ENCODE peak calls at places on chromosomes 11 and 22, in seven cellular contexts. M is brain microvascular endothelial cell, N is fibroblast of lung, L is GM23338, O is heart right ventricle, P is prostate gland, S is left ventricle myocardium inferior. B is an unnamed sample.

GRCh38 chr11:12410006-12410728 is 32.8 kb downstream of the PARVA start:
- DNase-seq in L (peak), N (peak), P (no peak), M (no peak), O (no peak), S (no peak), B (peak)

GRCh38 chr11:78432058-78432515 is 14.5 kb upstream of the GAB2 start:
- DNase-seq in P (no peak), L (peak), O (no peak), S (no peak), N (peak), M (no peak), B (peak)

GRCh38 chr11:1397862-1398505 is 8.2 kb downstream of the BRSK2 start:
- DNase-seq in O (no peak), S (no peak), L (no peak), P (no peak), N (no peak), M (no peak), B (no peak)

GRCh38 chr11:1162498-1163311 is 5.0 kb downstream of the MUC5AC start:
- DNase-seq in P (no peak), M (no peak), O (no peak), N (no peak), L (no peak), S (no peak), B (no peak)

GRCh38 chr11:64675417-64676252 is 47.4 kb downstream of the NRXN2 start:
- DNase-seq in N (peak), O (peak), L (no peak), P (no peak), M (peak), S (peak), B (peak)

GRCh38 chr11:12200359-12201015 is 90.1 kb downstream of the MICAL2 start:
- DNase-seq in P (peak), M (peak), O (peak), S (peak), N (peak), L (no peak), B (no peak)

GRCh38 chr22:11042116-11042515 is 4485.9 kb upstream of the OR11H1 start:
- DNase-seq in N (no peak), O (no peak), S (no peak), L (no peak), M (no peak), P (no peak), B (no peak)

GRCh38 chr11:114348200-114349191 is 51.8 kb downstream of the C11orf71 start:
- DNase-seq in M (peak), S (no peak), N (peak), L (peak), O (peak), P (peak), B (peak)

GRCh38 chr11:111846063-111846462 is 25.3 kb downstream of the ALG9 start:
- DNase-seq in L (no peak), P (no peak), M (peak), N (peak), O (no peak), S (no peak), B (no peak)

GRCh38 chr11:68146704-68147474 is 25.7 kb upstream of the CHKA start:
- DNase-seq in M (peak), O (peak), S (no peak), L (no peak), P (peak), N (peak), B (no peak)

GRCh38 chr22:20957118-20957690 is 9.9 kb upstream of the AIFM3 start:
- DNase-seq in M (no peak), O (no peak), L (peak), P (no peak), S (no peak), N (no peak), B (no peak)

GRCh38 chr11:134669796-134670195 is 257.8 kb upstream of the B3GAT1 start:
- DNase-seq in N (no peak), L (no peak), O (no peak), P (peak), M (no peak), S (no peak), B (no peak)

GRCh38 chr11:122165972-122166371 is 50.0 kb upstream of the BLID start:
- DNase-seq in M (no peak), N (no peak), L (no peak), P (no peak), O (no peak), S (no peak), B (no peak)

GRCh38 chr22:27692243-27692642 is 109.3 kb downstream of the MN1 start:
- DNase-seq in N (no peak), M (no peak), S (no peak), L (no peak), O (no peak), P (no peak), B (peak)

GRCh38 chr11:12516387-12517110 is 139.2 kb downstream of the PARVA start:
- DNase-seq in S (no peak), L (no peak), N (no peak), M (no peak), O (no peak), P (no peak), B (no peak)

GRCh38 chr22:43726296-43726695 is 85.8 kb downstream of the EFCAB6 start:
- DNase-seq in N (peak), S (no peak), P (no peak), L (no peak), O (no peak), M (no peak), B (no peak)

GRCh38 chr11:34859496-34859895 is 56.7 kb downstream of the APIP start:
- DNase-seq in S (no peak), P (no peak), N (peak), M (no peak), L (no peak), O (no peak), B (no peak)

GRCh38 chr11:25535462-25535861 is 796.5 kb upstream of the ANO3 start:
- DNase-seq in L (no peak), P (no peak), N (peak), M (no peak), O (no peak), S (no peak), B (no peak)

GRCh38 chr11:10625982-10626311 is 57.5 kb upstream of the LYVE1 start:
- DNase-seq in P (no peak), L (no peak), N (no peak), O (no peak), S (no peak), M (no peak), B (no peak)

GRCh38 chr11:65870706-65871681 is 1.6 kb downstream of the EFEMP2 start:
- DNase-seq in O (peak), N (no peak), P (no peak), M (no peak), S (peak), L (no peak), B (no peak)

GRCh38 chr11:58963551-58964075 is 24.3 kb downstream of the GLYATL1 start:
- DNase-seq in M (peak), N (peak), P (peak), L (peak), O (no peak), S (no peak), B (peak)

GRCh38 chr11:67606477-67607295 is at the start of gene NDUFV1:
- DNase-seq in O (peak), S (peak), P (peak), N (peak), L (peak), M (peak), B (peak)

GRCh38 chr22:44723801-44724200 is 21.8 kb downstream of the PRR5 start:
- DNase-seq in L (no peak), N (peak), P (no peak), O (no peak), M (peak), S (no peak), B (no peak)

GRCh38 chr11:61924016-61924360 is 6.6 kb upstream of the RAB3IL1 start:
- DNase-seq in P (no peak), L (no peak), S (no peak), O (no peak), M (no peak), N (no peak), B (no peak)

GRCh38 chr11:76783294-76783900 is at the start of gene TSKU:
- DNase-seq in O (no peak), S (no peak), N (peak), L (peak), M (peak), P (no peak), B (no peak)

GRCh38 chr22:44455151-44455962 is 42.7 kb downstream of the RTL6 start:
- DNase-seq in P (no peak), L (no peak), M (no peak), S (no peak), O (no peak), N (no peak), B (no peak)

GRCh38 chr11:106585061-106585460 is 433.2 kb downstream of the GUCY1A2 start:
- DNase-seq in N (peak), P (no peak), M (peak), O (no peak), L (peak), S (no peak), B (peak)

GRCh38 chr11:4134844-4135243 is 40.2 kb downstream of the RRM1 start:
- DNase-seq in N (peak), P (no peak), M (peak), L (no peak), O (no peak), S (no peak), B (no peak)

GRCh38 chr11:106466441-106467190 is 389.2 kb downstream of the AASDHPPT start:
- DNase-seq in S (no peak), M (peak), N (peak), O (no peak), L (no peak), P (no peak), B (peak)

GRCh38 chr11:12167098-12167999 is 57.0 kb downstream of the MICAL2 start:
- DNase-seq in S (no peak), P (no peak), L (no peak), O (no peak), M (peak), N (peak), B (no peak)

GRCh38 chr11:60950024-60950423 is 2.0 kb downstream of the SLC15A3 start:
- DNase-seq in S (no peak), L (no peak), M (no peak), P (no peak), O (no peak), N (no peak), B (no peak)

GRCh38 chr22:20002098-20002497 is 14.5 kb downstream of the ARVCF start:
- DNase-seq in O (no peak), M (no peak), N (no peak), P (no peak), S (no peak), L (no peak), B (no peak)

GRCh38 chr11:17607572-17608570 is 60.8 kb downstream of the OTOG start:
- DNase-seq in N (no peak), L (no peak), S (no peak), P (no peak), M (no peak), O (no peak), B (no peak)

GRCh38 chr11:19345519-19345847 is 104.7 kb upstream of the E2F8 start:
- DNase-seq in M (no peak), N (no peak), P (no peak), L (peak), S (no peak), O (no peak), B (peak)

GRCh38 chr22:50182176-50183081 is 3.3 kb upstream of the TRABD start:
- DNase-seq in N (no peak), S (peak), M (no peak), O (no peak), P (peak), L (no peak), B (no peak)

GRCh38 chr22:29470159-29470855 is 9.7 kb upstream of the NEFH start:
- DNase-seq in N (peak), O (peak), S (peak), M (peak), L (peak), P (peak), B (no peak)

GRCh38 chr22:29663230-29663826 is 56.5 kb upstream of the CABP7 start:
- DNase-seq in M (no peak), L (no peak), S (no peak), N (peak), O (no peak), P (no peak), B (no peak)

GRCh38 chr11:112797653-112798293 is 163.4 kb upstream of the NCAM1 start:
- DNase-seq in P (no peak), N (peak), L (peak), M (peak), S (no peak), O (no peak), B (peak)

GRCh38 chr11:118933486-118933885 is 7.8 kb upstream of the BCL9L start:
- DNase-seq in O (peak), N (no peak), L (no peak), S (peak), M (no peak), P (peak), B (no peak)

GRCh38 chr22:46087816-46088277 is 62.5 kb upstream of the PPARA start:
- DNase-seq in O (peak), S (peak), N (peak), L (no peak), M (peak), P (peak), B (peak)

GRCh38 chr22:46086577-46087335 is 63.6 kb upstream of the PPARA start:
- DNase-seq in M (no peak), S (peak), N (no peak), O (no peak), P (no peak), L (no peak), B (no peak)

GRCh38 chr22:46085831-46086576 is 64.3 kb upstream of the PPARA start:
- DNase-seq in S (peak), N (peak), L (no peak), O (peak), M (no peak), P (peak), B (no peak)

GRCh38 chr22:46088541-46089311 is 61.6 kb upstream of the PPARA start:
- DNase-seq in S (peak), L (no peak), O (peak), N (peak), P (no peak), M (peak), B (no peak)

DNA sequence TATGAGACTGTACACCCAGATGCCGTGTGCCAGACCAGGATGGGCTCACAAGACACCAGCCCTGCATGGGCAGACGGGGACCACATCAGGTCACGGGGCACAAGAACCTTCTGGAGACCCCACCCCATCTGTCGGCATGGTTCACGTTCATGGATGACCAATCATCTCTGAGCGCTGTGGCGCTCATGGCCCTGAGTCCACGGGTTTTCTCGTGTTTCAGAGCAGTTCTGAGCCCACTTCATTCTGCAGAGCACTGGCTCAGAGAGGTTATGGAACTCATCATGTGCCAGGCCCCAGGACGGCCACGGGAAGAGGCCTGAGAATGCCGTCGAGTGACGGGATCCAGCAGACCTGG is 63.0 kb upstream of the PPARA start:
- DNase-seq in L (no peak), M (no peak), P (no peak), O (no peak), N (no peak), S (no peak), B (no peak)
- H3K4me3 ChIP-seq in L (no peak), M (no peak), P (no peak), O (peak), N (no peak), S (peak), B (no peak)

DNA sequence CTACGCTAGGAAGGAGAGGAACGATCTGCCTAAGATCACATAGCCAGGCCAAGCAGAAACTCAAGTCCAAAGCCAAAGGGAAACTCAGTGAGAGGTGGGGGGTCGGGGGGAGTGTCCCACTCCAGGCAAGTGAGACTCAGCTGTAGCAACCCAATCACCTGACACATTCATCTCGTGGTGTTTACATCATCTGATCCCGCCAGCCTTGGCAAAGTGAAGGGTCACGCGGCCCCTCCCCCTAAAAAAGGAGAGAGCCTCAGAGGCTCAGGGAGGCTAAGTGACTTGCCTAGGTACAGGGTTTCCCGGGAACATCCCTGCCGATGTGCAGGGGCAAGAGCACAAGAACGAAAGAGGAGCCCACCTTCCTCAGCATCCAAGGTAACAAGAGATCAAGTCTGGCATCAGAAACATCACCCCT is 21.5 kb downstream of the MYH9 start:
- DNase-seq in N (peak), L (no peak), P (no peak), O (no peak), S (peak), M (no peak), B (no peak)
- H3K27ac ChIP-seq in N (peak), L (peak), P (peak), O (peak), S (peak), M (peak), B (no peak)

DNA sequence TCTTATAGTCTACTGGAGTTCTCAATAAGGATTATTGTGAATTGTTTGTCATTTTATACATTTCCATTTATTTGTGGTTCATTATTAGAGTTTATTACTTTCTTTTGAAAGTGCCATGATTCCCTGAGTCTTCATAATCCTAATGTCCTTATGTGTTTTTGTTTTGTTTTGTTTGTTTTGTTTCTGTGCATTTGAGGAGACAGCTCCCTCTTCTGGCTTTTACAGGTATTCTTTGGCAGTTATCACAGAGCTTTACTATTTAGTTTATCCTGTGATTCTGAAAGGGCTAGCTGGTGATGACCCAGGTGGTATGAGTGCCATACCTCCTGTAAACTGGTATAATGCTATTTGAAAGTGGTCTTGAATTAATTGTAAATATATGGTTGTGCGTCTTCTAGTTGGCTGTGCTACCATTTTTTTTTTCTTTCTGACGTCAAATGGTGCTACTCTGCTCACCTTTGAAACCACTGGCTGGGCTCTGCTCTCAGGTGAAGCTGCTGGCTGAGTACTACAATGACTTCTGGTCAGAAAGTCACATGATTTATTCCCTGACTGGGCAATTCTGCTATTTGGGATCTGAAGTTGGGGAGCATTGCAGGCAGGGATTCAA is 751.2 kb downstream of the JRKL start:
- DNase-seq in L (peak), M (no peak), S (no peak), O (no peak), P (no peak), N (peak), B (no peak)
- TF ChIP-seq CTCF in L (peak), M (peak), S (peak), O (peak), P (no peak), N (no peak), B (peak)

GRCh38 chr11:71940561-71941219 is 11.8 kb downstream of the RNF121 start:
- DNase-seq in N (no peak), P (no peak), M (no peak), O (no peak), L (no peak), S (no peak), B (peak)
- H3K4me3 ChIP-seq in N (no peak), P (no peak), M (no peak), O (no peak), L (no peak), S (no peak), B (no peak)

GRCh38 chr11:63672156-63672463 is 934 bp upstream of the ATL3 start:
- DNase-seq in O (no peak), P (no peak), N (no peak), S (no peak), M (no peak), L (no peak), B (no peak)
- H3K27ac ChIP-seq in O (peak), P (peak), N (no peak), S (peak), M (no peak), L (no peak), B (no peak)

DNA sequence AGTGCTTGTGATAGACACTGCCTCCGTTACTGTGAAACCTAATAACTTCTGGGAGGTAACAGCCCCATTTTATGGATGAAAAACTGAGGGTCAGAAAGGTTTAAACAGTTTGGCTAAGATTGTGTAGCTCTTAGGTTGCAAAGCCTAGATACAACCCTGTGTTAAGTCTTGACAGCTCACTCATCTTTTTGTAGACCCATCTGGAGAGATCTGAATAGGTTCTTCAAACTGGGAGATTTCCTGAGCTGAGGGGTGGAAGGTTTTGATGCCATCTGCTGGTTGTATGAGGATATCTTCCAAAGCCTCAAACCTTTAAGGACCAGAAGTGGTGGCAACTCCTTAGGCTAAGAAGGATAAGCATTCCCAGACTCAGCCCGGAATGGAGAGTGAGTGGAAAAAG is 8.3 kb downstream of the YPEL4 start:
- DNase-seq in L (peak), S (no peak), M (peak), N (peak), O (no peak), P (no peak), B (no peak)
- TF ChIP-seq CTCF in L (peak), S (peak), M (peak), N (peak), O (peak), P (no peak), B (peak)

B was measured in WERI-Rb-1.